ENCODE peak calls at places on chromosome 2, in six cellular contexts. P, X, L, Y, V and M are unnamed samples.

GRCh38 chr2:73386894-73387636 is 1.4 kb downstream of the ALMS1 start:
- DNase-seq in Y (no peak), P (no peak), L (no peak), X (no peak), V (no peak), M (no peak)

GRCh38 chr2:224579411-224579810 is 5.8 kb downstream of the CUL3 start:
- DNase-seq in Y (no peak), P (no peak), V (no peak), L (no peak), X (no peak), M (no peak)

GRCh38 chr2:144812288-144812687 is 292.4 kb upstream of the ZEB2 start:
- DNase-seq in Y (no peak), P (no peak), V (no peak), L (no peak), X (no peak), M (no peak)

GRCh38 chr2:194696690-194697089 is 960.3 kb upstream of the SLC39A10 start:
- DNase-seq in Y (no peak), P (no peak), X (no peak), L (no peak), V (no peak), M (no peak)

GRCh38 chr2:104755026-104755856 is 98.7 kb upstream of the POU3F3 start:
- DNase-seq in V (no peak), L (peak; percentile 27), Y (no peak), P (no peak), X (no peak), M (no peak)

GRCh38 chr2:114661926-114662670 is 219.7 kb downstream of the DPP10 start:
- DNase-seq in X (no peak), V (no peak), L (no peak), P (no peak), Y (no peak), M (peak; percentile 38)

GRCh38 chr2:64626963-64627760 is 26.6 kb downstream of the SERTAD2 start:
- DNase-seq in P (no peak), X (no peak), V (no peak), L (no peak), Y (no peak), M (no peak)

GRCh38 chr2:26976242-26976641 is 5.8 kb downstream of the MAPRE3 start:
- DNase-seq in P (no peak), X (no peak), Y (no peak), V (no peak), L (peak; percentile 89), M (no peak)

GRCh38 chr2:188416367-188416766 is 124.7 kb downstream of the GULP1 start:
- DNase-seq in V (no peak), Y (no peak), P (no peak), X (no peak), L (no peak), M (no peak)

GRCh38 chr2:28868611-28869010 is 1.5 kb downstream of the TRMT61B start:
- DNase-seq in P (no peak), X (no peak), V (no peak), Y (no peak), L (no peak), M (no peak)

GRCh38 chr2:118239284-118239683 is 151.0 kb downstream of the INSIG2 start:
- DNase-seq in V (no peak), L (no peak), X (no peak), P (no peak), Y (no peak), M (no peak)

DNA sequence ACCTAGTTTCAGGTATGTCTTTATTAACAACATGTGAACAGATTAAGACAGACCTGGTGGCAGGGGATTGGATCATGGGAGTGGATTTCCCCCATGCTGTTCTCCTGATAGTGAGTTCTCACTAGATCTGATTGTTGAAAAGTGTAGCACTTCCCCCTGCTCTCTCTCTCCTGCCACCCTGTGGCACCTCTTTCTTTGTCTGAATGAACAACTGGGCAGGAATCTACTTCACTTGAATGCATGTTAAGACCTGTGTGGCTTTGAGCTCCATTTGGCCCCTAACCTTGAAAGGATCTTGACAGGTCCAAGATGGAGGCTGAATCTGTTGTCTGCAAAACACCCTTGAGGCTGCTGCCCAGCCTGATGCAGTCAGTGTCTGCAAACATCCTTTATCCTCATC is 194.4 kb downstream of the RNF144A start:
- DNase-seq in P (no peak), V (no peak), L (no peak), X (no peak), Y (no peak), M (no peak)
- TF ChIP-seq CTCF in P (no peak), V (no peak), L (peak; percentile 18), X (peak; percentile 10), Y (no peak), M (no peak)

GRCh38 chr2:158456309-158457066 is at the start of the genes CCDC148 and PKP4:
- DNase-seq in Y (peak; percentile 93), L (peak; percentile 90), V (peak; percentile 93), P (peak; percentile 90), X (peak; percentile 93), M (peak; percentile 91)

GRCh38 chr2:158458617-158458920 is 1.8 kb downstream of the PKP4 start:
- DNase-seq in X (no peak), L (no peak), V (no peak), Y (no peak), P (no peak), M (no peak)

GRCh38 chr2:158459161-158460003 is 2.6 kb downstream of the PKP4 start:
- DNase-seq in V (no peak), P (no peak), X (no peak), L (no peak), Y (no peak), M (no peak)

GRCh38 chr2:158457826-158458616 is 1.3 kb downstream of the PKP4 start:
- DNase-seq in P (peak; percentile 90), V (peak; percentile 58), X (no peak), L (peak; percentile 64), Y (peak; percentile 93), M (peak; percentile 82)

DNA sequence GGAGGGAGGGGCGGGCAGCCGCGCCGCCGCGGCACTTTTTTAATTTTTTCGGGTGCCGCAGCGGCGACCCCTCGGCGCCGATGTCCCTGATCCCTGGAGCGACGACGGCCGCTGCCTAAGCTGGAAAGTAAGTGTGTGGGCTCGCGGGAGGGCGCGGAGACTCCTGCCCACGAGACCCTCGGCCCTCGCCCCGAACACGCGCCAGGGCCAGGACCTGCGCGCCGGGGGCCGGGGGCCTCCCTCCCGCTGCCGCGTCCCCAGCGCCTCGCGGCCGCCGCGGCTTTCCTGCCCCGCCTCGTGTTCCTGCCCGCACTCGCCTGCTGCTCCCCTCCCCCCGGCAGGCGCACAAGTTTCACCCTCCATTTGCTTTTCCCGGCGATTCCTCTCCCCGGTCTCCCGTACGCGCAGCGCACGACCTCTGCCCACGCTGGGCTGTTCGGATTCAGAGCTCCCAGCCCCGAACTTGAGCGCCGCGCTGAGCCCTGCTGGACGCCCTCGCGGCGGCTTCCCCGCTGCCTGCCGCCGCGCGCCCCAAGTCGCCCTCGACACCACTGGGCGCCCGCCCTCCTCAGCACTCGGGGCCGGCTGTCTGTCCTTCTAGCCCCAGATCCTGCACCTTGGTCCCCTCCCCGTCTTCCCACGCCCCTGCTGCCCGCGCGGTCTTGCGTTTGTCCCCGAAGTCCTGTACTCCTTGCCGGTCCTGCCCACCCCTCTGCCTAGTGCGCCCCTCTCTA is 507 bp downstream of the PKP4 start:
- DNase-seq in V (peak; percentile 59), X (peak; percentile 85), P (peak; percentile 65), Y (peak; percentile 68), L (peak; percentile 63), M (peak; percentile 55)
- TF ChIP-seq CTCF in V (peak; percentile 14), X (no peak), P (no peak), Y (no peak), L (no peak), M (no peak)

DNA sequence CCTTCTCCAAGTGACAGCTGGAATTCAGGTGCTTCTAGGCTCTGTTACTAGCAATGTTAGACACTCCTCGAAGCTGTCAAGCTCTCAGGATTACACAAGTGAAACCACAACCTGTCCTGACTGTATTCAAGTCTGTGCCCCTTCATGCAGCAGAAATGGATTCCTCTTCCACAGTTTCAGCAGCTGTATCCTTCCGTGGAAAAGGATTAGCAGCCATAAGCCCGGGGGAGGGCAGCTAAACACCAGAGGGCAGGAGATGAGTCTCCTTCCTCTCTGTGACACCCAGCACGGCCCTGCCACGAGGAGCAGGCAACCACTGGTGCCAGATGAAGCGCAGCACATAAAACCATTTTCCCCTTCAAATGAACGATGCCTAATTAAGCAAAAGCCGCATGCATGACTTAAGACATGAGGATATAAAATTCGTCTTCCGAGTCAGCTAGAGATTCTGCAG is 1.2 kb downstream of the ST3GAL5 start:
- DNase-seq in V (peak; percentile 35), Y (no peak), X (peak; percentile 74), L (peak; percentile 48), P (peak; percentile 53), M (peak; percentile 52)
- TF ChIP-seq CTCF in V (no peak), Y (no peak), X (peak; percentile 25), L (peak; percentile 48), P (no peak), M (peak; percentile 6)

DNA sequence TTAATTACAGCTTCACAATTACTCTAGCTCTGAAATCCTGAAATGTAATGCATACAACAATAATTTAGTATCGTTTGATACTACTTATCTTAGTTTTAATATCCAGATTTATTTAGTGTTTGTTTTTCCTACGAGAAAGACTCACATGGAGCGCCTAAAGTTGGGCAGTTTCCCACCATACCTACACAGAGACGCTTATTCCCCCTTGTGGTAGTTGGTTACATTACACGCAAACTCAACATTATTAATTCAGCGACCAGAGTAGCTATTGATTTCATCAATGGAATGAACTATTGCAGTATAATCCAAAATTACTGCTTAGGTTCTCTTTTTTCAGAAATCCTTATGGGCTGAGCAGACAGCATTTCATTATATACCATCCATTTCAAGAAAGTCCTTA is 164.0 kb upstream of the REG3G start:
- DNase-seq in V (peak; percentile 37), X (no peak), Y (no peak), L (no peak), P (no peak), M (no peak)
- TF ChIP-seq CTCF in V (peak; percentile 45), X (no peak), Y (peak; percentile 25), L (no peak), P (no peak), M (no peak)